ENCODE peak calls at places on chromosome 16, in five cellular contexts. X is adrenal gland; Z is fibroblast of lung; K is CD8-positive, alpha-beta T cell; C is stomach. J is an unnamed sample.

GRCh38 chr16:4733747-4734062 is 366 bp downstream of the ANKS3 start:
- DNase-seq in X (peak), Z (no peak), K (peak), C (no peak), J (peak)

GRCh38 chr16:71807905-71808592 is 585 bp downstream of the AP1G1 start:
- DNase-seq in X (peak), Z (peak), K (no peak), C (no peak), J (peak)

GRCh38 chr16:35686595-35686994 is 2227.2 kb downstream of the TP53TG3F start:
- DNase-seq in X (no peak), Z (no peak), K (no peak), C (no peak), J (no peak)

GRCh38 chr16:51538707-51539604 is 387.9 kb upstream of the SALL1 start:
- DNase-seq in X (peak), Z (peak), K (no peak), C (no peak), J (peak)

GRCh38 chr16:20995711-20996110 is 95.1 kb downstream of the LYRM1 start:
- DNase-seq in X (no peak), Z (no peak), K (no peak), C (no peak), J (no peak)

GRCh38 chr16:54507091-54507490 is 220.5 kb upstream of the IRX3 start:
- DNase-seq in X (no peak), Z (no peak), K (no peak), C (no peak), J (no peak)

GRCh38 chr16:50532576-50532975 is 15.6 kb upstream of the NKD1 start:
- DNase-seq in X (no peak), Z (no peak), K (no peak), C (no peak), J (no peak)

GRCh38 chr16:49355923-49356665 is 17.5 kb upstream of the C16orf78 start:
- DNase-seq in X (no peak), Z (no peak), K (no peak), C (no peak), J (no peak)

GRCh38 chr16:10178079-10178478 is 4.1 kb downstream of the GRIN2A start:
- DNase-seq in X (no peak), Z (no peak), K (no peak), C (no peak), J (peak)

GRCh38 chr16:10232757-10233156 is 50.5 kb upstream of the GRIN2A start:
- DNase-seq in X (no peak), Z (no peak), K (no peak), C (no peak), J (no peak)

GRCh38 chr16:14117051-14117450 is 45.9 kb downstream of the MRTFB start:
- DNase-seq in X (no peak), Z (no peak), K (no peak), C (no peak), J (no peak)

GRCh38 chr16:87457051-87457611 is 35.7 kb downstream of the ZCCHC14 start:
- DNase-seq in X (no peak), Z (peak), K (no peak), C (no peak), J (peak)

GRCh38 chr16:87458424-87458915 is 34.4 kb downstream of the ZCCHC14 start:
- DNase-seq in X (no peak), Z (no peak), K (no peak), C (no peak), J (no peak)

GRCh38 chr16:87457724-87458423 is 35.0 kb downstream of the ZCCHC14 start:
- DNase-seq in X (no peak), Z (peak), K (peak), C (no peak), J (peak)

GRCh38 chr16:87459833-87460232 is 33.0 kb downstream of the ZCCHC14 start:
- DNase-seq in X (no peak), Z (no peak), K (no peak), C (no peak), J (no peak)

GRCh38 chr16:87459027-87459426 is 33.8 kb downstream of the ZCCHC14 start:
- DNase-seq in X (no peak), Z (no peak), K (no peak), C (no peak), J (no peak)
- H3K27ac ChIP-seq in X (peak), Z (peak), K (no peak), C (no peak), J (peak)

DNA sequence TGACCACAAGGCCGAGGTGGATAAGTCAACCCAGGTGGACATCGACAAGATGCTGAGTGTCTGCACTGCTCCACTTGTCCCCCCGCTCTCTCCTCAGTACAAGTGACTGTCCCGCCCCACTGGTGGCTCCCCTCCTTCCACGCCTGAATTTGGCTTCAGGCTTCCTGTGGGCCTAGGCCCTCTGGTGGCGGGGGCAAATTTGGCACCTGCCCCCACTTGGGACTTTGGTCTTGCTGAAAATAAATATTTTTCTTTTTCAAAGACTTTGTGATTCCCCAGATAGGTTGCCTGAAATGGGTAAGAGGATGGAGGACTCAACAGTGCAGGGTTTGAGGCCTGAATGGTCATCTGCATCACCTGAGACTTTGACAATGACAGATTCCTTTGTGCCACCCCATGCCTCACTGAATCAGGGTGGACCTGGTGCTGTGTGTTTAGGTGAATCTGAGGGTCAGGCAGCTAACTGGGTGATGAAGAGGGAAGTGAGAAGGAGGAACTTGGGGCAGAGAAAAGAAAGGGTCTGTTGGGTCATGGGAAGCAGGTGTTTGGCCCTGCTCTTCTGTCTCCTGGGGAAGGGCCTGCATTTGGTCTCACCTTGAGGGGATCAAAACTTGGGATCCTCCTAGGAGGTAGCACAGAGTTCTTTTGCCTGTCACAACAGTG is 2.0 kb downstream of the C16orf86 start:
- DNase-seq in X (no peak), Z (no peak), K (peak), C (no peak), J (no peak)
- TF ChIP-seq CTCF in X (no peak), Z (no peak), K (no peak), C (no peak), J (no peak)

DNA sequence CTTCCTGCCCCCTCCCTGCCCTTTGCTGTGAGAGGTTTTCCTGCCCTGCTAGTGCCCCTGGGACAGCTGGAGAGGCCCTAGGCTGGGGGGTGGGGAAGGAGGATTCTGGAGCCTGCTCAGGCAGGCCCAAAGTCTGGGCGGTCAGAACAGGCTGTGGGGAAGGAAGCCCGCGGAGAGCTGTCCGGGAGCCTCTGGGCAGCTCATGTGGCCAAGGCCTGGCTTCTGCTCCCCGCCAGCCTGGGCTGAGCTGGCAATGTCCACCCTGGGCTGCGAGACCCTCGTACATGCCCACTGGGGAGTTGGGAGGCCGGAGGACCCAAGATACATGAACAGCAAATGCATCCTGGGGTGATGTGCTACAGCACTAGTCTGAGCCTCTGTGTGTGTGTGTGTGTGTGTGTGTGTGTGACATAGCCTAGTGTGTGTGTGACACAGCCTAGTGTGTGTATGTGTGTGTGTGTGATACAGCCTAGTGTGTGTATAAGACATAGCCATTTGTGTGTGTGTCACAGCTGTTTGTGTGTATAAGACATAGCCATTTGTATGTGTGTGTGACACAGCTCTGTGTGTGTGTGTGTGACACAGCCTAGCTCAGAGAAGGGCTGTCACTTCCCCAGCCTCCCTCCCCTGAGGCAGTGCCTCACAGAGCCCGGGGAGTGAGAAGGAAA is 201.4 kb upstream of the CIBAR2 start:
- DNase-seq in X (no peak), Z (peak), K (no peak), C (no peak), J (peak)
- H3K27ac ChIP-seq in X (peak), Z (no peak), K (no peak), C (no peak), J (peak)

GRCh38 chr16:67445441-67445912 is 14.6 kb downstream of the HSD11B2 start:
- DNase-seq in X (peak), Z (no peak), K (no peak), C (no peak), J (no peak)

GRCh38 chr16:67447508-67448076 is 16.7 kb downstream of the HSD11B2 start:
- DNase-seq in X (peak), Z (peak), K (peak), C (peak), J (peak)

GRCh38 chr16:67448580-67448979 is 17.7 kb downstream of the HSD11B2 start:
- DNase-seq in X (no peak), Z (no peak), K (no peak), C (no peak), J (no peak)

GRCh38 chr16:67445913-67446907 is 15.3 kb downstream of the HSD11B2 start:
- DNase-seq in X (peak), Z (peak), K (no peak), C (peak), J (no peak)

DNA sequence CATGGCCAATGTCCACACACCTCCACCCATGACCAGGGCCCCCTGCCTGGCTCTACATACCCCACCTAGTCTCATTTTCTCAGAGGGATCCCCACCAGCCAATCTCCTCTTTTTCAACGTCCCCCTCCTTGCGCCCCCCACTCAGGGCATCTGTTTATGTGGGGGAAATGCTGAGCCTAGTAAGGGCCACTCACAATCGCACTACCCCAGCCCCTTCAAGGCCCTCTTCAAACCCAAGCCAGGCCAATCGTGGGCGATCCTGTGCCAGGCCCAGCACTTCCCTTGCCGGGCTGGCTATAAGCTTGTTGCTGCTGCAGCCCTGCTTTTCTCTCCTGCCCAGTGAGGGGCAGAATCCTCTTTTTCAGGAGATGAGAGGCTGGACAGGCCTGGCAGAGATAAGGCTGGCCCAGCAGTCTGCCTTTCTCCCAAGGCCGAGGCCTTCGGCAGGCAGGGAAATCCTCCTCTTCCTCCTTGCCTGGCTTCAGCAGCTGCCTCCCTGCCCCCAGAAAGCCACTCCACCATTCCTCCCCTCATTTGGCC is 16.1 kb downstream of the HSD11B2 start:
- DNase-seq in X (no peak), Z (no peak), K (no peak), C (no peak), J (no peak)
- TF ChIP-seq CTCF in X (no peak), Z (no peak), K (no peak), C (no peak), J (no peak)

GRCh38 chr16:62289230-62289629 is 253.0 kb upstream of the CDH8 start:
- DNase-seq in X (no peak), Z (no peak), K (no peak), C (no peak), J (no peak)
- H3K27ac ChIP-seq in X (no peak), Z (no peak), K (no peak), C (no peak), J (no peak)

DNA sequence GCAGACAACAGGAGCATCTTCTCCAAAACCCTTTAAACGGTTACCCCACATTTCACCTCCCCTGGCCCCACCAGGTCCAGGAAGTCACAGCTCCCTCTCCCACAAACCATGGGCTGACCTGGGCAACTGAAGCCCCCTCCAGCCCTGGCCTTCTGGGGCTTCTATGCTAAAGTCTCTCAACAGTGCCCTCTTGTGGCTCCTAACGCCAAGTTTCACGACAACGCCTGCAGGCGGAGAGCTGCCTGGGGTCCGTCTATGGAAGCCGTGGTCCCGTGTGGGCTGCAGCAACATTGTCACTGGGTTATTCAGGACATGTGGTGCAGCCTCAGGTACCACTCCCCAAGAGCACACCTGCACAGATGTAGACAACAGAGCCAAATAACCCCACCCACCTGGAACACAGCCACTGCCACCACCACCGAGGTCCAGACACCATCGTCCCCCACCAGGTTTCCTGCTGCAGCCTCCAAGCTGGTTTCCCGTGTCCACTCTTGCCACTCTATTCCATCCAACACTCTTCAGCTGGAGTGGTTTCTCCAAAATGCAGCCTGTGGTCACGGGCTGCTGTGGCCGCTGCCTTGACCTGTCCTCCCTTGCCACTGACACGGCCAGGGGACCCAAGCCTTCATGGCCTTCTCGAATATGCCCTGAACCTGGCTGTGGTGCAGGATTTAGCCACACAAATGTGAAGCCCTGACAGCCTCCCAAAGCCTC is 19.1 kb downstream of the C16orf95 start:
- DNase-seq in X (no peak), Z (peak), K (peak), C (no peak), J (no peak)
- TF ChIP-seq CTCF in X (peak), Z (peak), K (peak), C (peak), J (peak)

GRCh38 chr16:53087101-53087500 is 32.3 kb downstream of the CHD9 start:
- DNase-seq in X (no peak), Z (peak), K (no peak), C (no peak), J (no peak)
- H3K27ac ChIP-seq in X (peak), Z (no peak), K (no peak), C (no peak), J (no peak)